ENCODE peak calls at places on chromosomes 12 and 14, in six cellular contexts. L, U, W, A, Z and B are unnamed samples.

GRCh38 chr12:26109343-26109841 is 15.4 kb downstream of the BHLHE41 start:
- DNase-seq in L (no peak), U (no peak), W (no peak), A (no peak), Z (no peak), B (no peak)

GRCh38 chr12:17278946-17279345 is 673.0 kb upstream of the LMO3 start:
- DNase-seq in L (no peak), U (no peak), W (no peak), A (no peak), Z (no peak), B (no peak)

GRCh38 chr14:100825691-100826331 is at the start of gene MEG3:
- DNase-seq in L (no peak), U (no peak), W (no peak), A (no peak), Z (no peak), B (no peak)

GRCh38 chr12:30613119-30613830 is 82.4 kb downstream of the IPO8 start:
- DNase-seq in L (peak), U (no peak), W (no peak), A (no peak), Z (no peak), B (no peak)

GRCh38 chr12:116861331-116861730 is 19.9 kb downstream of the HRK start:
- DNase-seq in L (no peak), U (peak), W (peak), A (no peak), Z (no peak), B (no peak)

GRCh38 chr12:25054076-25054782 is 105.3 kb upstream of the BCAT1 start:
- DNase-seq in L (no peak), U (no peak), W (no peak), A (no peak), Z (no peak), B (no peak)

GRCh38 chr14:61561657-61562276 is 133.5 kb upstream of the HIF1A start:
- DNase-seq in L (peak), U (no peak), W (no peak), A (no peak), Z (no peak), B (no peak)

GRCh38 chr12:124434364-124434763 is 133.0 kb downstream of the NCOR2 start:
- DNase-seq in L (no peak), U (no peak), W (no peak), A (peak), Z (no peak), B (no peak)

GRCh38 chr12:98863167-98863566 is 218.1 kb downstream of the APAF1 start:
- DNase-seq in L (no peak), U (no peak), W (no peak), A (no peak), Z (no peak), B (no peak)

GRCh38 chr14:70018713-70019201 is 139.5 kb downstream of the SMOC1 start:
- DNase-seq in L (no peak), U (no peak), W (no peak), A (no peak), Z (no peak), B (no peak)

GRCh38 chr12:51357374-51358047 is 11.0 kb upstream of the CELA1 start:
- DNase-seq in L (no peak), U (peak), W (no peak), A (no peak), Z (no peak), B (no peak)

GRCh38 chr12:6280672-6281071 is 29.8 kb upstream of the PLEKHG6 start:
- DNase-seq in L (no peak), U (no peak), W (no peak), A (no peak), Z (no peak), B (no peak)

GRCh38 chr12:6279256-6279628 is 31.2 kb upstream of the PLEKHG6 start:
- DNase-seq in L (no peak), U (no peak), W (peak), A (no peak), Z (no peak), B (no peak)

GRCh38 chr12:6279631-6280030 is 30.9 kb upstream of the PLEKHG6 start:
- DNase-seq in L (no peak), U (no peak), W (no peak), A (no peak), Z (no peak), B (no peak)

GRCh38 chr12:6281081-6281809 is 29.2 kb upstream of the PLEKHG6 start:
- DNase-seq in L (no peak), U (no peak), W (no peak), A (no peak), Z (no peak), B (no peak)

GRCh38 chr12:6280053-6280469 is 30.4 kb upstream of the PLEKHG6 start:
- DNase-seq in L (peak), U (no peak), W (no peak), A (no peak), Z (no peak), B (no peak)
- TF ChIP-seq POLR2A in L (peak), U (no peak), W (no peak), A (no peak), Z (no peak), B (no peak)

GRCh38 chr14:64298773-64299172 is 4.6 kb upstream of the ESR2 start:
- DNase-seq in L (peak), U (no peak), W (no peak), A (no peak), Z (no peak), B (no peak)

GRCh38 chr14:64303471-64303917 is 9.3 kb upstream of the ESR2 start:
- DNase-seq in L (peak), U (peak), W (peak), A (peak), Z (peak), B (peak)
- TF ChIP-seq TAF1 in L (no peak), U (no peak), W (no peak), A (no peak), Z (no peak), B (no peak)

GRCh38 chr12:12901158-12901791 is 9.9 kb downstream of the GPRC5A start:
- DNase-seq in L (peak), U (no peak), W (no peak), A (no peak), Z (no peak), B (no peak)
- TF ChIP-seq POLR2AphosphoS5 in L (no peak), U (no peak), W (no peak), A (no peak), Z (no peak), B (no peak)

GRCh38 chr14:105248368-105249174 is at the start of gene BTBD6:
- DNase-seq in L (no peak), U (peak), W (no peak), A (peak), Z (peak), B (peak)
- TF ChIP-seq POLR2A in L (no peak), U (peak), W (no peak), A (no peak), Z (no peak), B (peak)

DNA sequence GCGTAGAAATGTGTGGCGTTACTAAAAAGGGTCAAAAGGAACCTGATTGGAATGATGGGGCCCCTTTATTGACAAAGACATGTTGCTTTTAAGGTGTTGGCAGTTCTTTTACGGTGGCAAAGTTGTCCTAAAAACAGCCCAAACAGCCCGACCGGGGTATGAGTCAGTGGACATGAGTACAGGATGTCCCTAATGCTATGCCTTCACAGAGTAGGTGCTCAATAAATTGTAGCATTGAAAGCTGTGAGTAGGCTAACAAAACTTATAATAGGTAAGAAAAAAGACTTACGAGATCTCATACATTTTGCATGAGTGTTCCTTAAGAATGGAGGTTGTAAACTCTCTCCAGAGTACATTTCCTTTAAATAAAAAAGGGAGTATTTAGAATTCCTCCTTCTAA is 2.6 kb downstream of the ELK3 start:
- DNase-seq in L (no peak), U (no peak), W (no peak), A (no peak), Z (no peak), B (no peak)
- TF ChIP-seq TAF1 in L (no peak), U (no peak), W (no peak), A (no peak), Z (no peak), B (no peak)

GRCh38 chr14:67619446-67620216 is at the start of gene ARG2:
- DNase-seq in L (peak), U (peak), W (peak), A (peak), Z (peak), B (peak)
- TF ChIP-seq POLR2AphosphoS5 in L (peak), U (no peak), W (no peak), A (peak), Z (no peak), B (no peak)

GRCh38 chr12:66189476-66189823 is 436 bp downstream of the IRAK3 start:
- DNase-seq in L (no peak), U (no peak), W (no peak), A (no peak), Z (no peak), B (no peak)
- TF ChIP-seq POLR2A in L (no peak), U (no peak), W (no peak), A (no peak), Z (no peak), B (no peak)

GRCh38 chr12:22254450-22254849 is 80.1 kb downstream of the ST8SIA1 start:
- DNase-seq in L (no peak), U (no peak), W (no peak), A (no peak), Z (no peak), B (no peak)

GRCh38 chr12:22248079-22248478 is 86.4 kb downstream of the ST8SIA1 start:
- DNase-seq in L (no peak), U (no peak), W (no peak), A (no peak), Z (no peak), B (no peak)

GRCh38 chr12:22250762-22251161 is 83.7 kb downstream of the ST8SIA1 start:
- DNase-seq in L (no peak), U (no peak), W (no peak), A (no peak), Z (no peak), B (no peak)

GRCh38 chr12:22255097-22255496 is 79.4 kb downstream of the ST8SIA1 start:
- DNase-seq in L (no peak), U (no peak), W (no peak), A (no peak), Z (no peak), B (no peak)

DNA sequence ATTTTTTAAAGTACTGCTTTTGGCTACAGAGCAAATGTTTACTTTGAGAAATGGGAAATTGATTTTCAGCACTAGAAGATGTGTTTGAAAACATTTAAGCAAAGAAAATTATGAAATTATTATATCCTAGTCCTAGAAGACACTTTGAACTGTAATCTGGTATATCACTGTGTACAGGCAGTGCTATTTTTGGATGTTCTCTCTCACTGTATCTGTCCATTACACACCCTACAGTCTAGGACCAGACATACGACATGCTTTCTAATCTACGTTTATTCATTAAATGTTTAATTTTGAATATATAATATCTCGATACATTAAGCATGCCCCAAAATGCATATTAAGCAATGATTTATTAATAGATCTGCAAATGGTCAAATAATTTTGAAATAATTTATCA is 82.5 kb downstream of the ST8SIA1 start:
- DNase-seq in L (no peak), U (no peak), W (no peak), A (no peak), Z (no peak), B (no peak)
- TF ChIP-seq TAF1 in L (no peak), U (no peak), W (no peak), A (no peak), Z (no peak), B (no peak)